ENCODE peak calls at places on chromosomes 4 and X, in five cellular contexts. One of them, this sample, is unnamed.

GRCh38 chr4:151674804-151675290 is 86.0 kb downstream of the GATB start:
- DNase-seq in right lobe of liver: no peak
- DNase-seq in A549: no peak
- DNase-seq in stomach: peak; percentile 70
- DNase-seq in uterus: peak; percentile 62
- DNase-seq in this sample: peak; percentile 55

GRCh38 chr4:140344621-140345020 is 28.8 kb upstream of the SCOC start:
- DNase-seq in right lobe of liver: no peak
- DNase-seq in A549: no peak
- DNase-seq in stomach: no peak
- DNase-seq in uterus: no peak
- DNase-seq in this sample: peak; percentile 34

GRCh38 chr4:60368986-60369385 is 831.1 kb upstream of the ADGRL3 start:
- DNase-seq in right lobe of liver: no peak
- DNase-seq in A549: no peak
- DNase-seq in stomach: no peak
- DNase-seq in uterus: no peak
- DNase-seq in this sample: no peak

GRCh38 chr4:189548484-189549160 is 392.1 kb upstream of the FRG1 start:
- DNase-seq in right lobe of liver: no peak
- DNase-seq in A549: no peak
- DNase-seq in stomach: no peak
- DNase-seq in uterus: no peak
- DNase-seq in this sample: no peak

GRCh38 chr4:6674500-6675149 is 19.1 kb upstream of the S100P start:
- DNase-seq in right lobe of liver: no peak
- DNase-seq in A549: peak; percentile 66
- DNase-seq in stomach: peak; percentile 58
- DNase-seq in uterus: no peak
- DNase-seq in this sample: peak; percentile 49

GRCh38 chr4:30056016-30056415 is 664.2 kb upstream of the PCDH7 start:
- DNase-seq in right lobe of liver: no peak
- DNase-seq in A549: no peak
- DNase-seq in stomach: no peak
- DNase-seq in uterus: no peak
- DNase-seq in this sample: no peak

GRCh38 chr4:103498161-103499070 is 221.4 kb downstream of the TACR3 start:
- DNase-seq in right lobe of liver: no peak
- DNase-seq in A549: no peak
- DNase-seq in stomach: no peak
- DNase-seq in uterus: no peak
- DNase-seq in this sample: no peak

GRCh38 chr4:84578540-84579409 is 4.2 kb upstream of the CDS1 start:
- DNase-seq in right lobe of liver: no peak
- DNase-seq in A549: peak; percentile 31
- DNase-seq in stomach: no peak
- DNase-seq in uterus: no peak
- DNase-seq in this sample: peak; percentile 45

GRCh38 chr4:151031831-151032605 is 16.9 kb upstream of the LRBA start:
- DNase-seq in right lobe of liver: no peak
- DNase-seq in A549: peak; percentile 35
- DNase-seq in stomach: no peak
- DNase-seq in uterus: no peak
- DNase-seq in this sample: no peak

GRCh38 chr4:152462715-152463114 is 73.2 kb downstream of the FBXW7 start:
- DNase-seq in right lobe of liver: no peak
- DNase-seq in A549: no peak
- DNase-seq in stomach: no peak
- DNase-seq in uterus: no peak
- DNase-seq in this sample: no peak

DNA sequence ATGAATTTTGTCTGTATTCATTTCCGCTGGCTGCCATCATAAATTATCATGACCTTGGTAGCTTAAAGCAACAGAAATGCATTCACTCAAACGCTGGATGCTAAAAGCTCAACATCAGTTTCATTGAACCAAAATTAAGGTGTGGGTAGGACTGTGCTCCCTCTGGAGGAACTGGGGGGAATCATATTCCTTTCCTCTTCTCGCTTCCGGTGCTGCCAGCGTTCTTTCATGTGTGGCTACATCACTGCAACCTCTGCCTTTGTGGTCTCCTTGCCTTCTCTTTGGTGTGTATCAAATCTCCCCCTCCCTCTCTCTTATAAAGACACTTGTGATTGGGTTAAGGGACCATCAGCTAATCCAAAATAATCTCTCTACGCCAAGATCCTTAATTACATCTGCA is 39.5 kb downstream of the NEIL3 start:
- DNase-seq in right lobe of liver: no peak
- DNase-seq in A549: no peak
- DNase-seq in stomach: no peak
- DNase-seq in uterus: no peak
- DNase-seq in this sample: no peak
- H3K4me3 ChIP-seq in right lobe of liver: no peak overlapping the region
- H3K4me3 ChIP-seq in A549: no peak overlapping the region
- H3K4me3 ChIP-seq in stomach: no peak overlapping the region
- H3K4me3 ChIP-seq in uterus: no peak overlapping the region
- H3K4me3 ChIP-seq in this sample: no peak overlapping the region

DNA sequence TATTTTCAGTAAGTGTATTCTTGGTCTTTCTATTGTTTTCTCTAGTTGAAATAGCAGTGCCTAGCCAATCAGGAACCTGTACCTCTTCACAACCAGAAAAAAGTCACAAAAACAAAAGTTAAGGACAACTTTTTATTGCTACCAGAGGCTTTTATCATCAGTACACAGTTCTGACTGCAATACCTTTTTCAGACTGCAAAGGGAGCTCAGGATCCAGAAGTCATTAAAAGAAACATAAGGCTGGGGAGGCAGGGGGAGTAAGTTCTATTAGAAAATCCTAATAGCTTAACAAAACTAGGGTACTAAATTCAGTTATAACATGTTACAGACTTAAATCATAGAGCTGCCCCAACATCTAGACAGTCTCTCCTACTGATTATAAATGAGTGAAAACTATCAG is 28.8 kb downstream of the CCNI start:
- DNase-seq in right lobe of liver: no peak
- DNase-seq in A549: no peak
- DNase-seq in stomach: no peak
- DNase-seq in uterus: no peak
- DNase-seq in this sample: no peak
- H3K27ac ChIP-seq in right lobe of liver: no peak overlapping the region
- H3K27ac ChIP-seq in A549: no peak overlapping the region
- H3K27ac ChIP-seq in stomach: no peak overlapping the region
- H3K27ac ChIP-seq in uterus: no peak overlapping the region
- H3K27ac ChIP-seq in this sample: no peak overlapping the region

GRCh38 chrX:20362268-20363002 is 95.7 kb upstream of the RPS6KA3 start:
- DNase-seq in right lobe of liver: no peak
- DNase-seq in A549: peak; percentile 95
- DNase-seq in stomach: no peak
- DNase-seq in uterus: no peak
- DNase-seq in this sample: peak; percentile 26
- TF ChIP-seq POLR2A in right lobe of liver: no peak
- TF ChIP-seq POLR2A in A549: no peak
- TF ChIP-seq POLR2A in stomach: no peak
- TF ChIP-seq POLR2A in uterus: no peak
- TF ChIP-seq POLR2A in this sample: no peak

GRCh38 chr4:42398448-42399355 is 1.4 kb downstream of the SHISA3 start:
- DNase-seq in right lobe of liver: no peak
- DNase-seq in A549: no peak
- DNase-seq in stomach: no peak
- DNase-seq in uterus: no peak
- DNase-seq in this sample: no peak

GRCh38 chr4:42397635-42398447 is 553 bp downstream of the SHISA3 start:
- DNase-seq in right lobe of liver: no peak
- DNase-seq in A549: no peak
- DNase-seq in stomach: no peak
- DNase-seq in uterus: no peak
- DNase-seq in this sample: peak; percentile 29

GRCh38 chr4:42396361-42397255 is 680 bp upstream of the SHISA3 start:
- DNase-seq in right lobe of liver: no peak
- DNase-seq in A549: no peak
- DNase-seq in stomach: no peak
- DNase-seq in uterus: no peak
- DNase-seq in this sample: no peak

GRCh38 chr4:42395595-42395994 is 1.7 kb upstream of the SHISA3 start:
- DNase-seq in right lobe of liver: no peak
- DNase-seq in A549: no peak
- DNase-seq in stomach: no peak
- DNase-seq in uterus: no peak
- DNase-seq in this sample: no peak

DNA sequence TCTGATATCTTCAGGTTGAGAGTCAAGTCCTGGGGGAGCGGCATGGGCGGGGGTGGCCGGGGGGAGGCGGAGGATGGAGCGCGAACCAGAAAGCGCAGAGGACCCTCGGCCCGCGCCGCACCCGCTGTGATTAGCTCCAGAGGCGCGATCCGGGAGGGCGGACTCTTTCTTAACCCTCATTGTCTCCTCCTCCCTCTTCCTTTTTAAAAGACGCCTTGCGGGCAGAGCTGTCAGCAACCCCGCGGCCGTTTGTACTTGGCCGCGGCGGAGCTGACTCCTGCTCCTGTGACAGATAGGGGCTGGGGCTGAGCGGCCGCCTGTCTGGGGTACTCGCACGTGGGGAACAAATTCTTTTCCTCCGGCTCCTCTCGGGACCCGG is at the start of gene SHISA3:
- DNase-seq in right lobe of liver: no peak
- DNase-seq in A549: no peak
- DNase-seq in stomach: no peak
- DNase-seq in uterus: no peak
- DNase-seq in this sample: no peak
- H3K4me3 ChIP-seq in right lobe of liver: peak within 1 kb of the TSS; percentile 31
- H3K4me3 ChIP-seq in A549: peak within 1 kb of the TSS; percentile 34
- H3K4me3 ChIP-seq in stomach: peak within 1 kb of the TSS; percentile 49
- H3K4me3 ChIP-seq in uterus: peak within 1 kb of the TSS; percentile 26
- H3K4me3 ChIP-seq in this sample: peak within 1 kb of the TSS; percentile 32

DNA sequence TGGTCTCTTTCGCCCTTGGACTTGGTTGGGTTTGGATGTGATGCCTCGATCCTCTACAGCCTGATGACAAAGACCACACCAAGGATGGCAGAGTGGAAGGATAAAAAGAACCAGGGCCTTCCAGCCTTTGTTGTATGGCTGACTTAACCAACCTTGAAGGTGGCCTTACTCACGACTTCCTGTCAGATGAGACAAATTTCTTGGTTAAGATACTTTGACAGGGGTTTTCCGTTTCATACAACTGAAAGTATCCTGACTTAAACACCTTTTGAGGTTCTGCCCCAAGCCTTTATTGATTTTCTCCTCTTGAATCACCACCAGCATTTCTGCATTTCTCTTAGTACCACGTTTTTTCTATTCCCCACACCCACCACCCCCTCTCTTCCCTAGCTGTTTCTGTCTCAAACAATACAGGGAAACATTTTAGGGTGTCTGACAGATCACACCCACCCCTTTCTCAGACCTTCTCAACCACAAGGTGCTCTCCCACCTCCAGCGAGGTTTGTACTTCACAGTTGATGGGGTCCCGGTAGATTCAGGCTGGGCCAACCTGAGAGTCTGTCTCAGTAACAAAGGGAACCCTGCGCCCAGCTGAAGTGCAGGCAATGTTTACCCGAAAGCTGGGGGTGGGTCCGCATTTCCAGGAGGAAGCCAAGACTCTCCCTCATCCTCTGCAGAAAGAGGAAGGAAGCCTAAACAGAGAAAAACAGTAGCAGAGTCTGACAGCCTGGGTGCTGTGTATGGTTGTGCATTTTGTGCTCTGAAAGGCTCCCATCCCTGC is 5.0 kb upstream of the TSPAN5 start:
- DNase-seq in right lobe of liver: no peak
- DNase-seq in A549: no peak
- DNase-seq in stomach: no peak
- DNase-seq in uterus: no peak
- DNase-seq in this sample: no peak
- H3K27ac ChIP-seq in right lobe of liver: no peak overlapping the region
- H3K27ac ChIP-seq in A549: no peak overlapping the region
- H3K27ac ChIP-seq in stomach: peak overlapping the region; percentile 29
- H3K27ac ChIP-seq in uterus: no peak overlapping the region
- H3K27ac ChIP-seq in this sample: no peak overlapping the region

GRCh38 chr4:119559044-119559647 is 69.5 kb downstream of the PDE5A start:
- DNase-seq in right lobe of liver: no peak
- DNase-seq in A549: peak; percentile 37
- DNase-seq in stomach: no peak
- DNase-seq in uterus: no peak
- DNase-seq in this sample: no peak

DNA sequence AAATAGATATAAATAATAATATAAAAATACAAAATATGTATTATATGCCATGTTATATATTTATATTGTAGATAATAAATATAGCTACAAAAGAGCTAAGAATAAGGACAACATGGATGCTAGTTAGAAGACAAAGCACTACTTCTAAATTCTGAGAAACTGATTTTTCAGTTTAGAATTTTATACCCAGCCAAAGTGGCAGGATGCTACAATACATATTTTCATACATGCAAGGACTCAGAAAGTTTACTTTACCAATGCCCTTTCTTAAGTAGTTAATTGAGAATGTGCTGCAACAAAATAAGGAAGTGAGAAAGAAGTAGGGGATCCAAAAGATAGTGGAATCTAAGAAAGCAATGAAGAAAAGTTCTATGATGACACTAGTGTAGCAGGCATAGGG is 64.5 kb downstream of the PDE5A start:
- DNase-seq in right lobe of liver: no peak
- DNase-seq in A549: no peak
- DNase-seq in stomach: no peak
- DNase-seq in uterus: no peak
- DNase-seq in this sample: no peak
- TF ChIP-seq POLR2A in right lobe of liver: no peak
- TF ChIP-seq POLR2A in A549: no peak
- TF ChIP-seq POLR2A in stomach: no peak
- TF ChIP-seq POLR2A in uterus: no peak
- TF ChIP-seq POLR2A in this sample: no peak

GRCh38 chr4:37453361-37454262 is 209.1 kb downstream of the NWD2 start:
- DNase-seq in right lobe of liver: peak; percentile 86
- DNase-seq in A549: peak; percentile 18
- DNase-seq in stomach: peak; percentile 84
- DNase-seq in uterus: peak; percentile 36
- DNase-seq in this sample: peak; percentile 76
- H3K4me3 ChIP-seq in right lobe of liver: peak overlapping the region; percentile 56
- H3K4me3 ChIP-seq in A549: peak overlapping the region; percentile 54
- H3K4me3 ChIP-seq in stomach: peak overlapping the region; percentile 51
- H3K4me3 ChIP-seq in uterus: peak overlapping the region; percentile 46
- H3K4me3 ChIP-seq in this sample: peak overlapping the region; percentile 29

This sample was measured in body of pancreas.